ENCODE peak calls at places on chromosomes 12 and 14, in four cellular contexts. M, Z, K and J are unnamed samples.

GRCh38 chr12:90888316-90888715 is 66.7 kb downstream of the CCER1 start:
- DNase-seq in M (no peak), Z (no peak), K (no peak), J (no peak)

GRCh38 chr12:132152411-132152821 is 8.2 kb downstream of the NOC4L start:
- DNase-seq in M (no peak), Z (no peak), K (no peak), J (peak; percentile 2)

GRCh38 chr12:105382771-105383632 is 52.5 kb downstream of the C12orf75 start:
- DNase-seq in M (peak; percentile 72), Z (peak; percentile 78), K (peak; percentile 38), J (peak; percentile 21)

GRCh38 chr12:106945261-106945851 is 10.4 kb upstream of the TMEM263 start:
- DNase-seq in M (no peak), Z (no peak), K (no peak), J (no peak)

GRCh38 chr14:57199911-57200310 is 68.8 kb downstream of the EXOC5 start:
- DNase-seq in M (no peak), Z (no peak), K (no peak), J (no peak)

GRCh38 chr14:68979722-68980552 is 835 bp upstream of the ACTN1 start:
- DNase-seq in M (peak; percentile 62), Z (peak; percentile 37), K (peak; percentile 11), J (peak; percentile 63)

GRCh38 chr12:49543914-49544815 is 5.3 kb downstream of the KCNH3 start:
- DNase-seq in M (peak; percentile 39), Z (no peak), K (no peak), J (peak; percentile 48)

GRCh38 chr14:103625361-103626095 is 3.5 kb upstream of the KLC1 start:
- DNase-seq in M (no peak), Z (no peak), K (no peak), J (no peak)

GRCh38 chr12:12398026-12398859 is 41.4 kb downstream of the BORCS5 start:
- DNase-seq in M (no peak), Z (no peak), K (no peak), J (no peak)

GRCh38 chr12:25960176-25960575 is 1.7 kb downstream of the RASSF8 start:
- DNase-seq in M (peak; percentile 35), Z (no peak), K (no peak), J (peak; percentile 10)

GRCh38 chr12:27383429-27384260 is 51.0 kb downstream of the BMAL2 start:
- DNase-seq in M (peak; percentile 70), Z (peak; percentile 78), K (peak; percentile 30), J (peak; percentile 74)

GRCh38 chr12:46492471-46493351 is 120.1 kb upstream of the SLC38A2 start:
- DNase-seq in M (no peak), Z (peak; percentile 5), K (no peak), J (no peak)

GRCh38 chr12:110545812-110546211 is 37.3 kb downstream of the PPTC7 start:
- DNase-seq in M (no peak), Z (no peak), K (no peak), J (no peak)

GRCh38 chr14:51614707-51615106 is 37.0 kb upstream of the FRMD6 start:
- DNase-seq in M (no peak), Z (no peak), K (peak; percentile 7), J (no peak)

GRCh38 chr14:28652782-28653181 is 113.8 kb upstream of the FOXG1 start:
- DNase-seq in M (no peak), Z (no peak), K (no peak), J (no peak)

GRCh38 chr12:2336409-2336829 is 283.6 kb downstream of the CACNA1C start:
- DNase-seq in M (peak; percentile 69), Z (no peak), K (no peak), J (no peak)

GRCh38 chr12:91395628-91396027 is 213.0 kb upstream of the DCN start:
- DNase-seq in M (no peak), Z (peak; percentile 71), K (no peak), J (no peak)

GRCh38 chr12:32877670-32878459 is 18.7 kb downstream of the PKP2 start:
- DNase-seq in M (peak; percentile 48), Z (peak; percentile 21), K (no peak), J (no peak)

GRCh38 chr12:98533723-98534251 is 18.4 kb downstream of the TMPO start:
- DNase-seq in M (peak; percentile 17), Z (peak; percentile 77), K (no peak), J (no peak)

GRCh38 chr14:76322594-76323220 is 53.2 kb upstream of the ESRRB start:
- DNase-seq in M (no peak), Z (no peak), K (no peak), J (no peak)

GRCh38 chr12:8907513-8907912 is 6.8 kb upstream of the PHC1 start:
- DNase-seq in M (no peak), Z (no peak), K (no peak), J (no peak)

GRCh38 chr14:94045101-94045500 is 19.0 kb downstream of the OTUB2 start:
- DNase-seq in M (no peak), Z (no peak), K (no peak), J (no peak)

GRCh38 chr14:77903233-77903632 is 103.3 kb downstream of the ADCK1 start:
- DNase-seq in M (no peak), Z (no peak), K (no peak), J (no peak)

GRCh38 chr14:102218688-102219087 is 79.0 kb downstream of the WDR20 start:
- DNase-seq in M (no peak), Z (no peak), K (no peak), J (no peak)

GRCh38 chr14:68040633-68041369 is 221.2 kb downstream of the RAD51B start:
- DNase-seq in M (no peak), Z (no peak), K (no peak), J (no peak)

GRCh38 chr12:44847888-44848770 is 28.0 kb downstream of the NELL2 start:
- DNase-seq in M (no peak), Z (peak; percentile 49), K (no peak), J (no peak)

GRCh38 chr12:122747224-122748175 is 5.1 kb upstream of the DENR start:
- DNase-seq in M (no peak), Z (no peak), K (no peak), J (no peak)

GRCh38 chr12:6069452-6070093 is 54.9 kb downstream of the VWF start:
- DNase-seq in M (no peak), Z (peak; percentile 20), K (no peak), J (no peak)

GRCh38 chr14:22221508-22221907 is 367.5 kb downstream of the DAD1 start:
- DNase-seq in M (no peak), Z (no peak), K (no peak), J (no peak)

GRCh38 chr12:71107976-71108749 is 49.6 kb downstream of the TSPAN8 start:
- DNase-seq in M (no peak), Z (no peak), K (no peak), J (no peak)

GRCh38 chr12:1779783-1780182 is 40.6 kb upstream of the LRTM2 start:
- DNase-seq in M (no peak), Z (no peak), K (no peak), J (no peak)